ENCODE peak calls at places on chromosomes 4 and X, in ten cellular contexts. N is bronchial epithelial cell, O is fibroblast of lung, S is fibroblast of mammary gland, Z is astrocyte of the cerebellum, R is mucosa of descending colon, K is AG04449, Q is GM12864, D is cardiac fibroblast, V is GM13976. T is an unnamed sample.

GRCh38 chrX:68292471-68292870 is 140.8 kb downstream of the OPHN1 start:
- DNase-seq in K (no peak), Z (no peak), S (peak; percentile 22), V (no peak), N (peak; percentile 74), R (no peak), Q (no peak), D (peak; percentile 9), O (peak; percentile 25), T (no peak)

GRCh38 chr4:150769235-150769634 is 187.3 kb downstream of the MAB21L2 start:
- DNase-seq in O (peak; percentile 84), N (peak; percentile 78), Q (no peak), S (peak; percentile 86), R (no peak), V (no peak), Z (no peak), K (peak; percentile 36), D (peak; percentile 81), T (no peak)

GRCh38 chr4:81470456-81471327 is 1.0 kb downstream of the RASGEF1B start:
- DNase-seq in Q (no peak), V (peak; percentile 21), Z (no peak), K (no peak), N (peak; percentile 38), S (no peak), O (no peak), D (peak; percentile 16), R (peak; percentile 69), T (peak; percentile 14)

GRCh38 chr4:99762728-99763127 is 53.9 kb upstream of the DAPP1 start:
- DNase-seq in V (no peak), O (no peak), D (no peak), Z (no peak), S (no peak), R (no peak), N (no peak), Q (no peak), K (no peak), T (no peak)

GRCh38 chrX:39689374-39690104 is 408.2 kb downstream of the BCOR start:
- DNase-seq in V (no peak), O (no peak), D (no peak), R (no peak), N (no peak), Q (no peak), Z (no peak), K (no peak), S (no peak), T (no peak)

GRCh38 chr4:140754918-140755810 is 1.0 kb downstream of the TBC1D9 start:
- DNase-seq in N (peak; percentile 33), S (no peak), R (no peak), K (no peak), V (no peak), Q (no peak), D (peak; percentile 39), Z (no peak), O (no peak), T (no peak)

GRCh38 chr4:8451440-8452182 is 11.0 kb downstream of the TRMT44 start:
- DNase-seq in V (no peak), K (no peak), D (peak; percentile 51), Z (no peak), O (no peak), R (no peak), N (no peak), S (no peak), Q (no peak), T (no peak)

GRCh38 chr4:156751486-156751885 is 220.1 kb downstream of the PDGFC start:
- DNase-seq in K (no peak), O (peak; percentile 87), N (peak; percentile 62), D (peak; percentile 62), Z (no peak), S (peak; percentile 43), Q (no peak), V (no peak), R (no peak), T (no peak)

GRCh38 chrX:43850612-43851011 is 31.6 kb downstream of the MAOB start:
- DNase-seq in O (no peak), Q (no peak), D (no peak), V (no peak), K (no peak), Z (no peak), N (no peak), R (no peak), S (no peak), T (no peak)

GRCh38 chr4:45971108-45971507 is 152.7 kb downstream of the GABRG1 start:
- DNase-seq in N (peak; percentile 20), V (no peak), R (no peak), S (no peak), Z (no peak), Q (no peak), O (no peak), D (no peak), K (no peak), T (no peak)

GRCh38 chr4:189436207-189436606 is 504.5 kb upstream of the FRG1 start:
- DNase-seq in Q (no peak), S (no peak), O (no peak), D (no peak), K (no peak), R (no peak), N (no peak), V (no peak), Z (no peak), T (no peak)

GRCh38 chrX:4830880-4831557 is 1117.6 kb upstream of the PRKX start:
- DNase-seq in K (no peak), Q (no peak), D (no peak), Z (no peak), N (peak; percentile 75), O (peak; percentile 1), R (no peak), V (no peak), S (no peak), T (no peak)

GRCh38 chr4:182898479-182898799 is 18.7 kb downstream of the DCTD start:
- DNase-seq in D (no peak), Z (no peak), O (no peak), V (no peak), Q (no peak), R (no peak), S (no peak), N (no peak), K (no peak), T (no peak)

GRCh38 chr4:66577922-66578321 is 907.6 kb upstream of the EPHA5 start:
- DNase-seq in V (no peak), N (no peak), R (no peak), K (no peak), S (no peak), D (no peak), Z (no peak), Q (no peak), O (no peak), T (no peak)

GRCh38 chr4:7844247-7844991 is 95.2 kb downstream of the AFAP1 start:
- DNase-seq in Z (peak; percentile 74), R (peak; percentile 76), K (peak; percentile 89), V (peak; percentile 73), N (peak; percentile 79), O (peak; percentile 100), S (peak; percentile 93), D (peak; percentile 99), Q (no peak), T (no peak)

GRCh38 chr4:1713003-1713397 is 881 bp upstream of the SLBP start:
- DNase-seq in V (no peak), O (no peak), D (no peak), Z (no peak), K (no peak), Q (no peak), S (no peak), N (peak; percentile 35), R (no peak), T (no peak)

DNA sequence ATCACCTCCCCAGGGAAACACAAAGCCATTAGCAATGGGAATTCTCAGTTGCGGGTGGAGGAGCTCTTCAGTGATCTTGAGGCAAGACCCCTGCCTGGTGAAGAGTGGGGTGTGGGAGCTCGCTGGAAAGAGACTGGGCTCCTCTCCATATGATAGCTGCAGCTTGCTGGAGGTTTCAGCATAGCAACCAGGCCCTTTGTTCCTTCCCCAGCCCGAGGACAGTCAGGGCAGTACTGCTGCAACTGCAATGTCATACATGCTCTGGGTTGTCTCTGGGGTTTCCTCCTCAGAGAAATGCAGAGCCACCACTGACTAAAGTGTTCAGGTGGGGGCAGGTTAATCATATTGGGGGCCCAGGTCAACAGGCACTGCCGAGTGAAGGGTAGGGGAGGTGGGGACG is 81.3 kb downstream of the ARHGAP24 start:
- DNase-seq in D (no peak), R (no peak), Q (no peak), Z (no peak), O (no peak), S (no peak), N (no peak), V (peak; percentile 32), K (no peak), T (peak; percentile 31)
- TF ChIP-seq CTCF in D (no peak), R (no peak), Q (no peak), Z (no peak), O (no peak), S (no peak), N (no peak), V (no peak), K (no peak), T (no peak)

GRCh38 chrX:108736509-108737479 is at the start of gene IRS4:
- DNase-seq in V (peak; percentile 17), K (no peak), D (peak; percentile 2), S (peak; percentile 2), O (peak; percentile 8), Z (no peak), Q (no peak), R (no peak), N (peak; percentile 3), T (no peak)
- TF ChIP-seq CTCF in V (no peak), K (no peak), D (no peak), S (no peak), O (no peak), Z (no peak), Q (no peak), R (no peak), N (no peak), T (no peak)

DNA sequence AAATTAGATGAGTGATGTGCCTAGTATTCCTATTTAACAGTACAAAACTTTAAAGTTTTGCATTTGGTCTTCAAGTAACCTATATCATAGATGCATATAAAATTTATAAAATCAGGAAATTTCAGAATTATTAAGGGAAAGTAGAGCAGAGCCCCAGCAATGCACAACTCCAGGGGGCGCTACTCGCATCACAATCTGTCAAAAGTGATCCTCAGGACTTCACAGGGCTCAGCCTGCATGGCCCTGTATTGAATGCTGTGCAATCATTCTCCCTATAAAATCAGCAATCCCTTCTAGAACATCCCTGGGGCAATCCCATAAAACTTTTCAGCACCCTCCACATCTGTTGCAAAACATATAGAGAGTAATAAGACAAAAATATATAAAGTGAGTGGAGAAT is 12.4 kb upstream of the PPARGC1A start:
- DNase-seq in D (no peak), K (no peak), Z (no peak), O (no peak), R (no peak), N (no peak), S (no peak), Q (no peak), V (no peak), T (no peak)
- TF ChIP-seq CTCF in D (no peak), K (no peak), Z (no peak), O (no peak), R (no peak), N (no peak), S (peak; percentile 5), Q (peak; percentile 28), V (no peak), T (peak; percentile 7)

DNA sequence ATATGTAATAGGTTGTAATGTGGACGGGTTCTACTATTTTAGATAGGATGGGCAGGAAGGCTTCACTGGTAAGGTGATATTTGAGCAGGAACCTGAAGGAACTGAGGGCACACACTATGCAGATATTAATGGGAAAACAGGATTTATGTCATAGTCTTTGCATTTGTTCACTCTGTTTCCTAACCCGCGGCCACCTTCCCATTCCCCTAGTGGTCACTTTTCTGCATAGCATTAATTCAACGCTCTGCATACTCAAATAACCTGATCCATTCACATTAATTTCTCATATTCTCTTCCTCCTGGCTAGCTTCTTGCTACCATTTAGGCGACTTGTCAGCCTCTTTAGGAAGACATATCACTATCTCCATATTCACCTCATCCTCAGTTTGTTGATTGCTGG is 61.5 kb downstream of the GSPT2 start:
- DNase-seq in Q (no peak), V (no peak), O (no peak), N (no peak), K (no peak), S (no peak), Z (no peak), R (no peak), D (no peak), T (no peak)
- TF ChIP-seq CTCF in Q (no peak), V (no peak), O (peak; percentile 4), N (no peak), K (no peak), S (peak; percentile 19), Z (no peak), R (no peak), D (peak; percentile 22), T (no peak)